ENCODE peak calls at places on chromosomes 16 and 17, in four cellular contexts. H is transverse colon, F is pancreas, K is GM23248. X is an unnamed sample.
A peak's percentile ranks its signal among the peaks of the same experiment; 100 is the strongest.

GRCh38 chr16:30003670-30004423 is 7.0 kb downstream of the DOC2A start:
- DNase-seq in K (no peak), F (no peak), H (no peak), X (no peak)

GRCh38 chr17:3885970-3886369 is 6.9 kb downstream of the CAMKK1 start:
- DNase-seq in F (no peak), K (peak; percentile 85), H (no peak), X (no peak)

GRCh38 chr16:85917959-85918358 is 19.0 kb downstream of the IRF8 start:
- DNase-seq in F (no peak), H (no peak), K (no peak), X (no peak)

GRCh38 chr16:876041-876335 is 75.5 kb upstream of the GNG13 start:
- DNase-seq in K (no peak), H (no peak), F (no peak), X (no peak)

GRCh38 chr16:78184554-78185183 is 85.2 kb downstream of the WWOX start:
- DNase-seq in F (no peak), H (no peak), K (peak; percentile 35), X (no peak)

GRCh38 chr16:30893082-30893743 is 664 bp downstream of the BCL7C start:
- DNase-seq in H (no peak), K (peak; percentile 9), F (no peak), X (peak; percentile 36)

GRCh38 chr16:67011274-67011673 is 17.7 kb upstream of the CBFB start:
- DNase-seq in H (no peak), K (no peak), F (no peak), X (no peak)

GRCh38 chr17:81419333-81419885 is 24.2 kb downstream of the BAHCC1 start:
- DNase-seq in F (peak; percentile 69), H (peak; percentile 82), K (peak; percentile 93), X (peak; percentile 86)

GRCh38 chr17:75619506-75620431 is 13.5 kb upstream of the SMIM5 start:
- DNase-seq in K (peak; percentile 50), F (no peak), H (no peak), X (no peak)

GRCh38 chr17:50668025-50668837 is 33.5 kb downstream of the ABCC3 start:
- DNase-seq in F (no peak), H (no peak), K (peak; percentile 54), X (no peak)

GRCh38 chr16:13936596-13937081 is 16.7 kb downstream of the ERCC4 start:
- DNase-seq in H (no peak), F (peak; percentile 69), K (peak; percentile 73), X (no peak)

GRCh38 chr17:19996502-19996901 is 12.7 kb upstream of the SPECC1 start:
- DNase-seq in F (no peak), H (no peak), K (no peak), X (no peak)

GRCh38 chr16:11677451-11677951 is 9.2 kb downstream of the SNN start:
- DNase-seq in H (no peak), K (peak; percentile 37), F (no peak), X (no peak)

GRCh38 chr16:71230122-71230845 is at the start of gene HYDIN:
- DNase-seq in F (peak; percentile 74), H (peak; percentile 41), K (peak; percentile 63), X (peak; percentile 40)

GRCh38 chr17:78868391-78868790 is 27.8 kb upstream of the USP36 start:
- DNase-seq in K (peak; percentile 85), H (no peak), F (no peak), X (no peak)

GRCh38 chr17:49747632-49748031 is 16.3 kb downstream of the FAM117A start:
- DNase-seq in K (no peak), F (no peak), H (no peak), X (no peak)

GRCh38 chr16:57540906-57541753 is 1.3 kb upstream of the ADGRG5 start:
- DNase-seq in K (no peak), F (no peak), H (no peak), X (peak; percentile 36)

GRCh38 chr17:77472837-77473214 is 332.1 kb downstream of the SEC14L1 start:
- DNase-seq in H (no peak), K (no peak), F (no peak), X (no peak)

GRCh38 chr17:77471984-77472836 is 331.4 kb downstream of the SEC14L1 start:
- DNase-seq in K (peak; percentile 64), F (no peak), H (peak; percentile 50), X (no peak)

GRCh38 chr17:77475012-77475976 is 334.5 kb downstream of the SEC14L1 start:
- DNase-seq in H (no peak), F (no peak), K (peak; percentile 90), X (no peak)

GRCh38 chr17:77474292-77474988 is 333.7 kb downstream of the SEC14L1 start:
- DNase-seq in H (no peak), F (no peak), K (peak; percentile 52), X (no peak)

DNA sequence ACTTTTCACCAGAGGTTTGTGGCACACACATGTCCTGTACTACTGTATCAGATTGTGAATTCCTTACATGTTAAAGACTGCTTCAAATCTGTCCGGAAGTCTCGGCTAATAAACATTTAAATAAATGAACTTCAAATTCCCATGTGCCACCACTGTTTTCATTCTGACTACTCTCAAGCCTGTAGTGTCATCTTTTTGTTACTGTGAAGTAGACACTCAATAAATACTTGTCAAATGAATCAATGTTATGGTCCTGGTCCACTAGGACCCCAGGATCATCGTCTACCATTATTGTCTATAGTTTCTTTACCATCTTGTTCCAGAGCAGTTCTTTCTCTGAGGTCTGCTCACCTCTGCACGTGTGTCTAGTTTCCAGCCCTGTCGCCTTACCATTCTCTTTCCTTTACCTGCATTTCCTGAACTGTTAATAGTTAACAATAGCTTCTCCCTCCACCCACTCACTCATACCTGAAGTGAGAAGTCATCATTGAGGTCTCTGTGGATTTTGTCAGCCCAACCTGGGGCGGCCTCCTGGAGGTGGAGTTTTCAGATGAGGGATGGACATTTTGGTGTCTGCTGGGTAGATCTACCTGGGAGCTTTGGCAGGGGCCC is 333.0 kb downstream of the SEC14L1 start:
- DNase-seq in H (no peak), F (no peak), K (peak; percentile 38), X (no peak)
- H3K4me1 ChIP-seq in H (peaks cover 76% of the 10 kb centered on the region), F (peaks cover 15% of the 10 kb centered on the region), K (peaks cover 79% of the 10 kb centered on the region), X (peaks cover 27% of the 10 kb centered on the region)

GRCh38 chr16:8543258-8543657 is 47.1 kb downstream of the TMEM114 start:
- DNase-seq in F (no peak), H (no peak), K (no peak), X (no peak)
- H3K27ac ChIP-seq in F (no peak overlapping the region), H (no peak overlapping the region), K (no peak overlapping the region), X (no peak overlapping the region)

GRCh38 chr17:40519089-40519775 is 17.8 kb upstream of the TNS4 start:
- DNase-seq in K (no peak), H (no peak), F (no peak), X (no peak)
- H3K36me3 ChIP-seq in K (no peaks in the 10 kb centered on the region), H (no peaks in the 10 kb centered on the region), F (no peaks in the 10 kb centered on the region), X (no peaks in the 10 kb centered on the region)

DNA sequence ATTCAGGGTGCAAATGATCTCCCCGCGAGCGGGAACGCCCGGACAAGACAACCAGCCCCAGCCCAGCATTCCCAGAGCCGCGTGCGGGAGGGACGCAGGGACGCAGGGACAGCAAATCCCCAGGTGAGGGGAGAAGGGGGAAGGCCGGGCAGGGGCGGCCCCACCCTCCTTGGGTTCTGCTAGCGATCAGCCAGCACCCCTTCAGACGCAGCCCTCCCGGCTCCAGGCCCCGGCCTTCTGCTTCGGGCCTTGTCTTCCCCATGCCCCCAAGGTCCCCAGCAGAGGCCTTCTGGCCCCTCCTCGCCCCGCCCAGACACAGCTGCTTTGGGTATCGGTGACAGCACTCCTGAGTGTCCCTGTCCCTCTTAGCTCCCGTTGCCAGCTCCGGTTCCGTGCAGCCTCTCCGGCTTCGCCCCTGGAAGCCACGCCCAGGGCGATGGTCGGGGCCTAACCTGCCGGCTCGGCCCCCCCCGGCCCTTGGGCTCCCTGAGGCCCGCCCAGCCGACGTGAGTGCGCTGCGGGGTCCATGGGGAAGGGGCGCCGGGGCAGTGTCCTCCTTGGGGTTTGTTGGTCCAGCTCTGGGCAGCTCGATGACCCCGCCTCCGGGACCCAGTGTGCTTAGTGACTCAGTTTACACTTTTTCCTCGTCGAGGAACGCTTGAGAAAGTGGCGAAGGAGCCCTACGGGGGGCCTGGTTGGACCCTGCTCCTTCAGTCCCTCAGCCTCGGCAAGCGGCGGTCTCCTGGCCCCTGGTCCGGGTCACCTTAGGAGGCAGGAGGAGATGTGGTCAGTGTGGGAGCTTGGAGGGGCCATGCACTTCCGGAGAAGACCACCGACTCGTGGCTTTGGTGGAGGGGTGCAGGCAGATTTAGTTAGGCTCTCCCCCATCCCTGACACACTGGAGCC is 50.5 kb upstream of the AMZ2 start:
- DNase-seq in K (no peak), H (peak; percentile 36), F (no peak), X (no peak)
- H3K4me1 ChIP-seq in K (no peaks in the 10 kb centered on the region), H (peaks cover 45% of the 10 kb centered on the region), F (no peaks in the 10 kb centered on the region), X (peaks cover 22% of the 10 kb centered on the region)

DNA sequence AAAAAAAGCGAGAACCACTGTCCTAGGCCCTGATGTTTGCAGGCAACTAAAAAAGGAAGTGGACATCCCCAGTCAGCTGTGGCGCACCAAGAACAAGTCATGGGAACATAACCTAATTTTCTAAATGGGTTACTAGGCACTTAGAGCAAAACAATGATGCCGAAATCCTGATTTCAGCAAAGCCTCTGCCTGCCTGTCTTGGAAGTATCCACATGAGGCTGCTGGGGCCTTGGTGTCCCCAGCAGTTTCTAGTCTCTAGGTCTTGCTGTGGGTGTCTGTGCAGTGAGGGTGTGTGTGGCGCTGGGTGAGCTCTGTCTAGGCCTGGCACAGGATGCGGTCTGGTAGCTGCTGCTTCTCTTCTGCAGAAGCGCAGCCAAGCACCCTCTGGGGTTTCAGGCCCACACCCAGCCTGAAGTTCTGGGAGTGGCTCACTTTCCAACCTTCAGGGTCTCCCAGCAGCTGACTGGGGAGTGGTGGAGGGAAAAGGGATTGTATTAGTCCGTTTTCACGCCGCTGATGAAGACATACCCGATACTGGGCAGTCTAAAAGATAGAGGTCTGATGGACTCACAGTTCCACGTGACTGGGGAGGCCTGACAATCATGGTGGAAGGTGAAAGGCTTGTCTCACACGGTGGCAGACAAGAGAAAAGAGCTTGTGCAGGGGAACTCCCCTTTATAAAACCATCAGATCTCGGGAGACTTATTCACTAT is 21.1 kb downstream of the STH start:
- DNase-seq in K (no peak), F (no peak), H (peak; percentile 33), X (no peak)
- H3K27ac ChIP-seq in K (no peak overlapping the region), F (no peak overlapping the region), H (no peak overlapping the region), X (no peak overlapping the region)

DNA sequence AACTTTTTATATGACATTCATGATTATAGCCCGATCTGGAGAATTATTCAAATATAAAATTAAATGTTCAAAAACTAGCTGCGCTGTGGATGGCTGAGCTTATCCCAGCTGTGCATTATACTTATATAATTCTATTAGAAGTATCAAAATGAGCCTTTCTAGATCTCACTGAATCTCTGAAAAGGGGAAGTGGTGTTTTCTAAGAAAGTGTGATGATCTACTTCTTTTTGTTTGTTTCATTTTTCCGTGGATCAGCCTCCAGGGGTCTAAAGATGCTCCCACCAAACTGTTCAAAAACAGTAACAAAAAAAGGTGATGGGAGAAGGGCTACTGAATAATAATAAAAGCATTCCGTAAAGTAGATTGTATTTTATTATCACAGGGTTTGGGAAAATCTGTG is 411.3 kb upstream of the PSMD7 start:
- DNase-seq in H (no peak), F (no peak), K (no peak), X (no peak)
- H3K36me3 ChIP-seq in H (no peaks in the 10 kb centered on the region), F (no peaks in the 10 kb centered on the region), K (no peaks in the 10 kb centered on the region), X (no peaks in the 10 kb centered on the region)

X was measured in colonic mucosa.